ENCODE peak calls at places on chromosomes 5 and 9, in seven cellular contexts. R, L, T, K, X, O and D are unnamed samples.

GRCh38 chr9:107280543-107280942 is 2.5 kb upstream of the RAD23B start:
- DNase-seq in R (no peak), L (peak), T (no peak), K (no peak), X (no peak), O (no peak), D (no peak)

GRCh38 chr9:98606730-98607129 is 102.0 kb downstream of the GABBR2 start:
- DNase-seq in R (no peak), L (no peak), T (no peak), K (no peak), X (no peak), O (no peak), D (no peak)

GRCh38 chr5:93941897-93942296 is 200.5 kb upstream of the POU5F2 start:
- DNase-seq in R (no peak), L (no peak), T (no peak), K (no peak), X (no peak), O (no peak), D (no peak)

GRCh38 chr5:178398856-178399722 is 166.5 kb upstream of the PHYKPL start:
- DNase-seq in R (no peak), L (peak), T (no peak), K (no peak), X (no peak), O (no peak), D (no peak)

GRCh38 chr9:121362813-121363585 is 7.1 kb downstream of the STOM start:
- DNase-seq in R (peak), L (no peak), T (no peak), K (peak), X (no peak), O (no peak), D (no peak)

GRCh38 chr5:96065577-96066385 is 104.1 kb upstream of the ELL2 start:
- DNase-seq in R (no peak), L (peak), T (no peak), K (peak), X (peak), O (no peak), D (peak)

GRCh38 chr9:31142456-31142855 is 1242.0 kb upstream of the ACO1 start:
- DNase-seq in R (no peak), L (no peak), T (no peak), K (no peak), X (no peak), O (no peak), D (no peak)

GRCh38 chr5:79753863-79754645 is 64.4 kb downstream of the CMYA5 start:
- DNase-seq in R (no peak), L (no peak), T (no peak), K (no peak), X (no peak), O (no peak), D (no peak)

GRCh38 chr9:81682797-81683196 is 6.5 kb downstream of the TLE1 start:
- DNase-seq in R (peak), L (no peak), T (no peak), K (peak), X (no peak), O (no peak), D (no peak)

GRCh38 chr5:133277744-133278143 is 225.9 kb downstream of the HSPA4 start:
- DNase-seq in R (no peak), L (no peak), T (no peak), K (no peak), X (no peak), O (no peak), D (no peak)

GRCh38 chr9:126532019-126532462 is 81.7 kb upstream of the LMX1B start:
- DNase-seq in R (no peak), L (peak), T (no peak), K (no peak), X (no peak), O (no peak), D (no peak)

GRCh38 chr9:123355761-123356520 is at the start of gene CRB2:
- DNase-seq in R (no peak), L (peak), T (peak), K (no peak), X (no peak), O (no peak), D (peak)

GRCh38 chr5:141821430-141821925 is 56.7 kb downstream of the PCDH1 start:
- DNase-seq in R (peak), L (no peak), T (no peak), K (peak), X (no peak), O (no peak), D (no peak)

GRCh38 chr5:68054625-68055024 is 160.9 kb upstream of the PIK3R1 start:
- DNase-seq in R (no peak), L (no peak), T (no peak), K (peak), X (no peak), O (no peak), D (no peak)

GRCh38 chr5:95347516-95348140 is 43.5 kb upstream of the FAM81B start:
- DNase-seq in R (no peak), L (no peak), T (no peak), K (no peak), X (no peak), O (no peak), D (no peak)

GRCh38 chr5:178502401-178503100 is 87.6 kb downstream of the COL23A1 start:
- DNase-seq in R (peak), L (no peak), T (no peak), K (no peak), X (no peak), O (no peak), D (no peak)

GRCh38 chr9:99222416-99223280 is 566 bp downstream of the SEC61B start:
- DNase-seq in R (no peak), L (no peak), T (no peak), K (no peak), X (no peak), O (no peak), D (no peak)

GRCh38 chr9:69919461-69920061 is 98.9 kb downstream of the CFAP95 start:
- DNase-seq in R (peak), L (peak), T (no peak), K (peak), X (no peak), O (no peak), D (peak)